ENCODE peak calls at places on chromosomes 5 and 9, in four cellular contexts. B, Y, U and Z are unnamed samples.

GRCh38 chr5:56375011-56375410 is 141.9 kb upstream of the ANKRD55 start:
- DNase-seq in Y (peak; percentile 85), U (no peak), B (no peak), Z (no peak)

GRCh38 chr5:156359452-156359851 is 32.5 kb downstream of the SGCD start:
- DNase-seq in B (no peak), U (no peak), Y (no peak), Z (no peak)

GRCh38 chr5:128062172-128062746 is 21.3 kb upstream of the SLC12A2 start:
- DNase-seq in Y (no peak), B (no peak), U (no peak), Z (no peak)

GRCh38 chr9:120477534-120478001 is 102.4 kb downstream of the CDK5RAP2 start:
- DNase-seq in Y (peak; percentile 71), U (no peak), B (peak; percentile 28), Z (peak; percentile 52)

GRCh38 chr5:68332546-68332945 is 117.0 kb downstream of the PIK3R1 start:
- DNase-seq in U (no peak), Y (no peak), B (no peak), Z (peak; percentile 11)

GRCh38 chr5:151254533-151254932 is 1.5 kb downstream of the GM2A start:
- DNase-seq in B (no peak), U (no peak), Y (no peak), Z (no peak)

GRCh38 chr9:98410185-98410697 is 154.8 kb upstream of the TBC1D2 start:
- DNase-seq in U (no peak), Y (peak; percentile 74), B (peak; percentile 4), Z (peak; percentile 10)

GRCh38 chr9:134689320-134690181 is 47.9 kb downstream of the COL5A1 start:
- DNase-seq in Y (peak; percentile 48), U (no peak), B (peak; percentile 17), Z (no peak)

GRCh38 chr5:2560435-2560834 is 191.0 kb downstream of the IRX2 start:
- DNase-seq in B (no peak), Y (no peak), U (no peak), Z (no peak)